ENCODE peak calls at places on chromosomes 5 and 9, in six cellular contexts. E is K562, U is GM12878, B is GM12891, J is H1, L is HepG2. V is an unnamed sample.
A peak's percentile ranks its signal among the peaks of the same experiment; 100 is the strongest.

GRCh38 chr9:95835398-95835797 is 40.1 kb upstream of the ERCC6L2 start:
- DNase-seq in E (no peak), U (no peak), B (no peak), J (no peak), L (no peak), V (no peak)

GRCh38 chr5:1224631-1225030 is 550 bp upstream of the SLC6A18 start:
- DNase-seq in E (no peak), U (no peak), B (no peak), J (no peak), L (no peak), V (no peak)

GRCh38 chr9:107712390-107712789 is 222.8 kb upstream of the KLF4 start:
- DNase-seq in E (peak; percentile 12), U (no peak), B (no peak), J (no peak), L (no peak), V (no peak)

GRCh38 chr5:94693043-94693822 is 74.8 kb downstream of the SLF1 start:
- DNase-seq in E (no peak), U (no peak), B (no peak), J (no peak), L (peak; percentile 33), V (no peak)

GRCh38 chr5:146947181-146947941 is 68.8 kb upstream of the PPP2R2B start:
- DNase-seq in E (peak; percentile 14), U (no peak), B (no peak), J (no peak), L (no peak), V (no peak)

GRCh38 chr9:130728721-130729120 is 35.1 kb downstream of the EXOSC2 start:
- DNase-seq in E (no peak), U (no peak), B (no peak), J (no peak), L (no peak), V (no peak)

GRCh38 chr9:100459963-100460362 is 13.0 kb upstream of the TMEFF1 start:
- DNase-seq in E (no peak), U (no peak), B (no peak), J (no peak), L (no peak), V (no peak)

GRCh38 chr5:122183098-122183794 is 53.9 kb downstream of the ZNF474 start:
- DNase-seq in E (no peak), U (no peak), B (no peak), J (no peak), L (no peak), V (no peak)

GRCh38 chr9:91847576-91847975 is 102.5 kb downstream of the ROR2 start:
- DNase-seq in E (no peak), U (no peak), B (no peak), J (no peak), L (no peak), V (no peak)

GRCh38 chr5:10303699-10304170 is 4.0 kb downstream of the CMBL start:
- DNase-seq in E (no peak), U (no peak), B (no peak), J (no peak), L (peak; percentile 13), V (no peak)

GRCh38 chr5:17395516-17395915 is 102.5 kb upstream of the TAF11L2 start:
- DNase-seq in E (no peak), U (no peak), B (no peak), J (no peak), L (no peak), V (no peak)

GRCh38 chr5:149636861-149637246 is 55.6 kb downstream of the ARHGEF37 start:
- DNase-seq in E (peak; percentile 72), U (no peak), B (no peak), J (peak; percentile 83), L (peak; percentile 63), V (no peak)

GRCh38 chr5:33939863-33940262 is 3.7 kb downstream of the RXFP3 start:
- DNase-seq in E (no peak), U (no peak), B (no peak), J (no peak), L (no peak), V (no peak)

GRCh38 chr5:57839447-57839846 is 356.8 kb upstream of the ACTBL2 start:
- DNase-seq in E (no peak), U (no peak), B (no peak), J (no peak), L (no peak), V (no peak)

GRCh38 chr5:91206734-91207133 is 176.4 kb downstream of the ARRDC3 start:
- DNase-seq in E (no peak), U (no peak), B (no peak), J (no peak), L (no peak), V (no peak)

GRCh38 chr5:40191041-40191550 is 488.6 kb upstream of the PTGER4 start:
- DNase-seq in E (no peak), U (no peak), B (no peak), J (no peak), L (no peak), V (no peak)

GRCh38 chr9:77030045-77030444 is 10.6 kb downstream of the FOXB2 start:
- DNase-seq in E (no peak), U (no peak), B (no peak), J (no peak), L (no peak), V (no peak)

GRCh38 chr9:132040808-132041207 is 38.9 kb downstream of the MED27 start:
- DNase-seq in E (no peak), U (no peak), B (no peak), J (no peak), L (no peak), V (no peak)

GRCh38 chr5:59390074-59390659 is 503.4 kb downstream of the PDE4D start:
- DNase-seq in E (peak; percentile 12), U (no peak), B (no peak), J (no peak), L (peak; percentile 18), V (no peak)

GRCh38 chr5:6759401-6759800 is 46.2 kb downstream of the TENT4A start:
- DNase-seq in E (peak; percentile 60), U (no peak), B (no peak), J (no peak), L (peak; percentile 66), V (no peak)

GRCh38 chr9:28212979-28213378 is 639.7 kb upstream of the C9orf72 start:
- DNase-seq in E (no peak), U (no peak), B (no peak), J (no peak), L (peak; percentile 86), V (no peak)

GRCh38 chr5:136613243-136613642 is 247.9 kb upstream of the TRPC7 start:
- DNase-seq in E (no peak), U (no peak), B (no peak), J (no peak), L (no peak), V (no peak)

GRCh38 chr5:158456756-158457155 is 597.8 kb upstream of the CLINT1 start:
- DNase-seq in E (no peak), U (no peak), B (no peak), J (no peak), L (peak; percentile 3), V (no peak)

GRCh38 chr5:9188131-9188530 is 357.7 kb downstream of the SEMA5A start:
- DNase-seq in E (no peak), U (no peak), B (no peak), J (no peak), L (no peak), V (no peak)

GRCh38 chr9:113589890-113590289 is 126.4 kb downstream of the RGS3 start:
- DNase-seq in E (no peak), U (no peak), B (no peak), J (no peak), L (peak; percentile 35), V (no peak)

GRCh38 chr9:27485158-27485557 is 38.9 kb upstream of the IFNK start:
- DNase-seq in E (no peak), U (peak; percentile 56), B (peak; percentile 25), J (no peak), L (no peak), V (peak; percentile 16)

GRCh38 chr5:135085133-135085935 is 51.3 kb upstream of the PITX1 start:
- DNase-seq in E (no peak), U (no peak), B (no peak), J (no peak), L (no peak), V (no peak)

GRCh38 chr5:116494784-116495480 is 79.7 kb downstream of the SEMA6A start:
- DNase-seq in E (no peak), U (no peak), B (no peak), J (no peak), L (peak; percentile 22), V (no peak)

GRCh38 chr9:124248992-124249391 is 8.8 kb upstream of the NEK6 start:
- DNase-seq in E (no peak), U (no peak), B (no peak), J (no peak), L (no peak), V (no peak)

GRCh38 chr5:159182691-159183090 is 26.7 kb downstream of the RNF145 start:
- DNase-seq in E (no peak), U (no peak), B (no peak), J (no peak), L (peak; percentile 83), V (no peak)

GRCh38 chr5:164336906-164337305 is 831.5 kb downstream of the MAT2B start:
- DNase-seq in E (no peak), U (no peak), B (no peak), J (no peak), L (no peak), V (no peak)

GRCh38 chr9:7165350-7165937 is 407.7 kb downstream of the KDM4C start:
- DNase-seq in E (peak; percentile 42), U (no peak), B (no peak), J (no peak), L (no peak), V (no peak)
- TF ChIP-seq TAF1 in E (no peak), U (no peak), B (no peak), J (no peak), L (no peak), V (no peak)

GRCh38 chr9:35905912-35906679 is at the start of gene HRCT1:
- DNase-seq in E (no peak), U (no peak), B (no peak), J (no peak), L (peak; percentile 77), V (no peak)
- TF ChIP-seq POLR2A in E (no peak), U (no peak), B (no peak), J (no peak), L (no peak), V (no peak)

DNA sequence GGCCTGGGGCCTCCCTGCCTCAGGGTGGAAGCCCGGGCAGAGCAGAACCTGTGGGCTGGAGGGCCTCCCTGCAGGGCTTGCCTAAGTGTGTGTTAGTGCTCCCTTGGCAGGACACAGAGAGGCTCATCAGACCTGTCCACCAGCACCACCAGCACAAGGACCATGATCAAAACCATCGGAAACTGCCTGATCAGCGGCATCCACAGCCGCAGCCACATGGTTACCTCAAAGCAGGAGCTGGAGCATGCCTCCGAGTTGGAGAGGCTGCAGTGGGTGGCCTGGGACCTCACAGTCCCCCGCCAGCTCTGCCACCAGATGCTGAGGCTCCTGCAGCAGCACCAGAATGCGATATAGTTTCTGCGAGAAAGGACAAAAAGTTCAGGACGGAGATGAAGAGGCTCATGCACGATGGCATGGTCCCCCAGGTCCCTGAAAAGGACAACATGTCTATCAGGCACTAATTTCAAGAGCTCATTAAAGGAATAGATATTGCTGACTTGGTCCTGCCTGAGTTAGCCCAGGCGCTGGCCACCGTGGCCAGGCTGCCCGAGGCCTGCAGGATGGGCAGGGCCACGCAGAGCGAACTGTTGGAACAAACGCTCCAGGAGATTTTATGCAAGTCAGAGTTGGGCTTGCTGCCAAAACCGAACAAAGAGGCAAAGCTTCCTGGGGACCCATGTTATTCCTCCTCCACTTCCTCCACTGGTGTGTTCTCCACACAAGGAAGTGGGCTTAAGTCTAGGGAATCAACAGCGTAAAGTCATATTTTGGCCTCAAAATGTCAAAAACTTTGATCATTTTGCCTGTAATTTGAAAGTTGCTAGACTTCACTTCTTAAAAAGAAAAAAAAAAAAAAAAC is 72.5 kb downstream of the PTPDC1 start:
- DNase-seq in E (peak; percentile 25), U (no peak), B (no peak), J (no peak), L (peak; percentile 80), V (no peak)
- TF ChIP-seq POLR2AphosphoS5 in E (peak; percentile 20), U (no peak), B (no peak), J (no peak), L (no peak), V (no peak)

GRCh38 chr5:82185842-82186241 is 92.3 kb downstream of the RPS23 start:
- DNase-seq in E (no peak), U (no peak), B (no peak), J (no peak), L (no peak), V (no peak)
- TF ChIP-seq TAF1 in E (no peak), U (no peak), B (no peak), J (no peak), L (no peak), V (no peak)

V was measured in GM12892.